ENCODE peak calls at places on chromosomes 2 and 18, in four cellular contexts. One of them, this sample, is unnamed.

GRCh38 chr2:105320651-105321215 is 8.8 kb downstream of the TGFBRAP1 start:
- DNase-seq in kidney: no peak
- DNase-seq in tibial artery: no peak
- DNase-seq in endodermal cell: no peak
- DNase-seq in this sample: no peak

GRCh38 chr2:23505984-23506380 is 121.0 kb downstream of the KLHL29 start:
- DNase-seq in tibial artery: no peak
- DNase-seq in kidney: no peak
- DNase-seq in endodermal cell: no peak
- DNase-seq in this sample: peak

GRCh38 chr2:33366473-33366872 is 110.0 kb upstream of the RASGRP3 start:
- DNase-seq in endodermal cell: no peak
- DNase-seq in tibial artery: peak
- DNase-seq in kidney: no peak
- DNase-seq in this sample: no peak

GRCh38 chr18:22344908-22345670 is 72.6 kb downstream of the CTAGE1 start:
- DNase-seq in endodermal cell: no peak
- DNase-seq in tibial artery: no peak
- DNase-seq in kidney: no peak
- DNase-seq in this sample: no peak

GRCh38 chr2:185337033-185337432 is 401.6 kb upstream of the FSIP2 start:
- DNase-seq in kidney: no peak
- DNase-seq in tibial artery: no peak
- DNase-seq in endodermal cell: peak
- DNase-seq in this sample: no peak

GRCh38 chr2:145158051-145158586 is 638.2 kb upstream of the ZEB2 start:
- DNase-seq in tibial artery: peak
- DNase-seq in endodermal cell: no peak
- DNase-seq in kidney: peak
- DNase-seq in this sample: peak

GRCh38 chr2:172087780-172088244 is 2.5 kb downstream of the DLX1 start:
- DNase-seq in kidney: no peak
- DNase-seq in endodermal cell: peak
- DNase-seq in tibial artery: no peak
- DNase-seq in this sample: no peak

GRCh38 chr2:159903404-159904126 is 105.6 kb upstream of the CD302 start:
- DNase-seq in tibial artery: peak
- DNase-seq in kidney: no peak
- DNase-seq in endodermal cell: no peak
- DNase-seq in this sample: no peak

GRCh38 chr2:176501652-176502051 is 232.4 kb downstream of the MTX2 start:
- DNase-seq in endodermal cell: no peak
- DNase-seq in tibial artery: no peak
- DNase-seq in kidney: no peak
- DNase-seq in this sample: no peak

GRCh38 chr2:14232212-14232611 is 400.3 kb upstream of the LRATD1 start:
- DNase-seq in endodermal cell: peak
- DNase-seq in kidney: no peak
- DNase-seq in tibial artery: no peak
- DNase-seq in this sample: no peak

GRCh38 chr2:118865106-118865505 is 17.7 kb upstream of the EN1 start:
- DNase-seq in tibial artery: no peak
- DNase-seq in endodermal cell: peak
- DNase-seq in kidney: no peak
- DNase-seq in this sample: no peak

GRCh38 chr2:1605102-1605501 is 139.2 kb downstream of the PXDN start:
- DNase-seq in kidney: peak
- DNase-seq in endodermal cell: peak
- DNase-seq in tibial artery: no peak
- DNase-seq in this sample: peak
- H3K27ac ChIP-seq in kidney: peak
- H3K27ac ChIP-seq in endodermal cell: peak
- H3K27ac ChIP-seq in tibial artery: no peak
- H3K27ac ChIP-seq in this sample: peak

GRCh38 chr2:195559431-195559914 is 97.6 kb upstream of the SLC39A10 start:
- DNase-seq in kidney: no peak
- DNase-seq in endodermal cell: no peak
- DNase-seq in tibial artery: no peak
- DNase-seq in this sample: no peak

GRCh38 chr2:195560209-195560907 is 96.7 kb upstream of the SLC39A10 start:
- DNase-seq in tibial artery: no peak
- DNase-seq in kidney: no peak
- DNase-seq in endodermal cell: no peak
- DNase-seq in this sample: no peak

GRCh38 chr2:195562624-195563566 is 94.1 kb upstream of the SLC39A10 start:
- DNase-seq in endodermal cell: no peak
- DNase-seq in tibial artery: no peak
- DNase-seq in kidney: no peak
- DNase-seq in this sample: no peak

GRCh38 chr2:195563857-195564512 is 93.0 kb upstream of the SLC39A10 start:
- DNase-seq in tibial artery: no peak
- DNase-seq in kidney: no peak
- DNase-seq in endodermal cell: no peak
- DNase-seq in this sample: no peak

GRCh38 chr2:195561205-195562032 is 95.6 kb upstream of the SLC39A10 start:
- DNase-seq in endodermal cell: no peak
- DNase-seq in kidney: no peak
- DNase-seq in tibial artery: no peak
- DNase-seq in this sample: no peak
- H3K27ac ChIP-seq in endodermal cell: no peak
- H3K27ac ChIP-seq in kidney: no peak
- H3K27ac ChIP-seq in tibial artery: no peak
- H3K27ac ChIP-seq in this sample: no peak

DNA sequence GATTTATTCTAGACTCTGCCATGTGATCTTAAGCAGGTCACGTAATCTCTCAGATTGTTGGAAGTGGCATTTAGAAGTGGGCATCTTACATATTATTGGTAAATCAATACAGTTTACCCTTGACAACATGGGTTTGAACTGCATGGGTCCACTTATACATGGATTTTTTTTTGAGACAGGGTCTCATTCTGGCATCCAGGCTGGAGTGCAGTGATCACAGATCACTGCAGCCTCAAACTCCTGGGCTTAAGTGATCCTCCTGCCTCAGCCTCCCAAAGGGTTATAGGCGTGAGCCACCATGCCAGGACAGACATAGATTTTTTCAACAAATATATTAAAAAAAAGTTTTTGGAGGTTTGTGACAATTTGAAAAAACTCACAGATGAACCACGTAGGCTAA is 144.7 kb downstream of the OTX1 start:
- DNase-seq in endodermal cell: no peak
- DNase-seq in kidney: no peak
- DNase-seq in tibial artery: no peak
- DNase-seq in this sample: no peak
- H3K27ac ChIP-seq in endodermal cell: no peak
- H3K27ac ChIP-seq in kidney: no peak
- H3K27ac ChIP-seq in tibial artery: no peak
- H3K27ac ChIP-seq in this sample: no peak

GRCh38 chr2:234863043-234863934 is 88.5 kb upstream of the SH3BP4 start:
- DNase-seq in kidney: no peak
- DNase-seq in tibial artery: no peak
- DNase-seq in endodermal cell: peak
- DNase-seq in this sample: no peak
- H3K27ac ChIP-seq in kidney: peak
- H3K27ac ChIP-seq in tibial artery: no peak
- H3K27ac ChIP-seq in endodermal cell: peak
- H3K27ac ChIP-seq in this sample: peak

This sample was measured in right atrium auricular region.